ENCODE peak calls at places on chromosomes 7 and 10, in four cellular contexts. E is neural progenitor cell, W is keratinocyte, X is WERI-Rb-1. G is an unnamed sample.

GRCh38 chr7:50331564-50332208 is 27.2 kb downstream of the IKZF1 start:
- DNase-seq in E (no peak), X (no peak), W (no peak), G (no peak)

GRCh38 chr7:157440346-157441022 is 103.7 kb downstream of the DNAJB6 start:
- DNase-seq in E (no peak), X (no peak), W (no peak), G (no peak)

GRCh38 chr7:86950360-86950759 is 109.1 kb downstream of the ELAPOR2 start:
- DNase-seq in X (no peak), E (no peak), W (no peak), G (no peak)

GRCh38 chr10:116287906-116288501 is 15.0 kb upstream of the GFRA1 start:
- DNase-seq in W (no peak), E (peak), X (peak), G (no peak)

GRCh38 chr10:71075066-71075758 is 137.2 kb upstream of the UNC5B start:
- DNase-seq in E (no peak), W (no peak), X (peak), G (no peak)

GRCh38 chr10:26665080-26666048 is 32.1 kb upstream of the PDSS1 start:
- DNase-seq in W (no peak), E (no peak), X (no peak), G (no peak)

GRCh38 chr10:92464364-92464763 is 109.5 kb downstream of the IDE start:
- DNase-seq in E (no peak), X (no peak), W (no peak), G (no peak)

GRCh38 chr7:70410134-70410750 is 721.7 kb upstream of the GALNT17 start:
- DNase-seq in W (no peak), X (no peak), E (no peak), G (no peak)

GRCh38 chr7:82594665-82595064 is 151.1 kb upstream of the CACNA2D1 start:
- DNase-seq in X (no peak), E (peak), W (no peak), G (no peak)
- H3K4me3 ChIP-seq in X (peak), E (no peak), W (no peak), G (no peak)

GRCh38 chr10:99235469-99235871 is at the start of gene HPSE2:
- DNase-seq in X (no peak), W (no peak), E (peak), G (no peak)
- H3K4me3 ChIP-seq in X (no peak), W (no peak), E (peak), G (no peak)

GRCh38 chr10:29176845-29177244 is 112.0 kb upstream of the LYZL1 start:
- DNase-seq in X (no peak), W (no peak), E (no peak), G (no peak)
- H3K4me3 ChIP-seq in X (no peak), W (no peak), E (no peak), G (no peak)

GRCh38 chr7:26434974-26435373 is 143.3 kb downstream of the SNX10 start:
- DNase-seq in W (no peak), E (no peak), X (no peak), G (no peak)

GRCh38 chr7:26428571-26428970 is 136.9 kb downstream of the SNX10 start:
- DNase-seq in E (peak), W (no peak), X (peak), G (no peak)

GRCh38 chr7:26426096-26426495 is 134.4 kb downstream of the SNX10 start:
- DNase-seq in X (no peak), E (no peak), W (no peak), G (no peak)

GRCh38 chr7:26423436-26423835 is 131.8 kb downstream of the SNX10 start:
- DNase-seq in E (no peak), X (no peak), W (no peak), G (no peak)

DNA sequence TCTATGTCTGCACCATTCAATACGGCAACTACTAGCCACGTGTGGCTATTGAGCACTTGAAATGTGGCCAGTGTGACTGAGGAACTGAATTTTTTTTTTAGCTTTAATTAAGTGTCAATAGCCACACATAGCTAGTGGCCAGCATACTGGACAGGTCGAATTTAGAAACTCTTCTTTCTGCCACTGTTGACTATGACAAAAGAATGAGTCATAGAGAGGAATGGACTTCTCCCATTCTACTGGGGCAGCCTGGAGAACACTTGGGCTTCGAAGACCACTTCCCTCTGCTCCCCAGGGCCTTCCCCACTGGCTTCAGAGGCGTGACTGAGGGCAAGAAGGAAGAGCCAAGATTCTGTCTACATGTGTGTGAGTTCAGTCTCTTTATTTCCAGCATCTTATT is 137.5 kb downstream of the SNX10 start:
- DNase-seq in X (no peak), E (no peak), W (no peak), G (no peak)
- H3K4me3 ChIP-seq in X (no peak), E (no peak), W (no peak), G (no peak)

DNA sequence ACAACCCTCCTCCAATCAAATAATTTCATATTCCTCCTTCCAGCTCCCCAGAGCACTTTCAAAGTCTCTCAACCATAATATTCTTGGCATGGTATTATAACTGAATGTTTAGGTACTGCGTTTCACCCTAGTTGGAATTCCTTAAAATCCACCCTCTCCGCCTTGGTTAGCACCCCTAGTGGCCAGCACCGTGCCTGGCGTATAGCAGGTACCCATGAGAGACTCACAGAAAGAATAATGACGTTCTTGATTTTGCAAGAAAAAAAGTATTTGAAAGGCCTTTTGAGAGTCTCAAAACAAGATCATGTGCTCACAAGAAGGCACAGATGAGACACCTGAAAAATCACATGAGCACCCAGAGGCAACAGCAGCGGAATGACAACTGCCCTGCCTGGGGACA is 50.8 kb downstream of the GLI3 start:
- DNase-seq in W (no peak), X (peak), E (peak), G (no peak)
- H3K4me3 ChIP-seq in W (no peak), X (no peak), E (no peak), G (no peak)

DNA sequence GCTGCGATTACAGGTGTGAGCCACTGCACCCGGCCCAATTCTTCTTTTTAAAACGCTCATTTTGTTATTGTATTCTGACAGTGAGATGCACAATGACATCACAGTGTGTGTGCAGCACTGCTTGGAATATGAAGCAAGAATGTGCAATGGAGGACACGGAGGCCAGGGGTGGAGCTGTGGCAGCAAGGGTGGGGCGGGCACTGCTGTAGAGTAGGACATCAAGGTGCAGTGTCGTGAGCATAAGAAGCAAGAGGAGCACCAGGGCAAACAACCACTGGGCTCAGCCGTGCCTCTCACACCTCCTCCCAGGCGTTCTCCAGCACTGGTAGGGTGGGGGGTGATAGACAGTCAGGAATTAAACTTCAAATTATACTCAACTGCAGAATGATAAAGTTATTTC is 26.8 kb upstream of the GRID1 start:
- DNase-seq in X (no peak), W (no peak), E (no peak), G (no peak)
- H3K4me3 ChIP-seq in X (no peak), W (no peak), E (no peak), G (no peak)